ENCODE peak calls at places on chromosomes 13 and 19, in ten cellular contexts. One of them, this sample, is unnamed.

GRCh38 chr13:51148952-51149573 is 38.0 kb upstream of the C13orf42 start:
- DNase-seq in WERI-Rb-1: peak
- DNase-seq in H4: no peak
- DNase-seq in epithelial cell of esophagus: peak
- DNase-seq in stimulated activated CD4-positive, alpha-beta T cell treated with anti-CD3 and anti-CD28 coated beads, Interleukin-1b, Interleukin-23, amount 100 ng/mL, for 48 hours: no peak
- DNase-seq in transverse colon: peak
- DNase-seq in COR-L47: peak
- DNase-seq in NCI-H1417: peak
- DNase-seq in A549: no peak
- DNase-seq in fibroblast of the aortic adventitia: peak
- DNase-seq in this sample: peak

GRCh38 chr13:94063096-94063495 is 416.4 kb downstream of the DCT start:
- DNase-seq in fibroblast of the aortic adventitia: peak
- DNase-seq in WERI-Rb-1: no peak
- DNase-seq in COR-L47: no peak
- DNase-seq in H4: no peak
- DNase-seq in transverse colon: no peak
- DNase-seq in NCI-H1417: no peak
- DNase-seq in epithelial cell of esophagus: no peak
- DNase-seq in A549: no peak
- DNase-seq in stimulated activated CD4-positive, alpha-beta T cell treated with anti-CD3 and anti-CD28 coated beads, Interleukin-1b, Interleukin-23, amount 100 ng/mL, for 48 hours: no peak
- DNase-seq in this sample: no peak

GRCh38 chr19:29266603-29267002 is 53.7 kb upstream of the UQCRFS1 start:
- DNase-seq in COR-L47: no peak
- DNase-seq in stimulated activated CD4-positive, alpha-beta T cell treated with anti-CD3 and anti-CD28 coated beads, Interleukin-1b, Interleukin-23, amount 100 ng/mL, for 48 hours: no peak
- DNase-seq in H4: no peak
- DNase-seq in A549: no peak
- DNase-seq in NCI-H1417: no peak
- DNase-seq in fibroblast of the aortic adventitia: no peak
- DNase-seq in transverse colon: no peak
- DNase-seq in WERI-Rb-1: no peak
- DNase-seq in epithelial cell of esophagus: no peak
- DNase-seq in this sample: no peak

GRCh38 chr19:45528744-45529453 is 21.6 kb downstream of the VASP start:
- DNase-seq in COR-L47: peak
- DNase-seq in WERI-Rb-1: no peak
- DNase-seq in epithelial cell of esophagus: peak
- DNase-seq in fibroblast of the aortic adventitia: no peak
- DNase-seq in transverse colon: peak
- DNase-seq in stimulated activated CD4-positive, alpha-beta T cell treated with anti-CD3 and anti-CD28 coated beads, Interleukin-1b, Interleukin-23, amount 100 ng/mL, for 48 hours: no peak
- DNase-seq in NCI-H1417: peak
- DNase-seq in H4: no peak
- DNase-seq in A549: no peak
- DNase-seq in this sample: peak

GRCh38 chr19:51784922-51785690 is 9.9 kb upstream of the FPR3 start:
- DNase-seq in stimulated activated CD4-positive, alpha-beta T cell treated with anti-CD3 and anti-CD28 coated beads, Interleukin-1b, Interleukin-23, amount 100 ng/mL, for 48 hours: peak
- DNase-seq in NCI-H1417: no peak
- DNase-seq in H4: peak
- DNase-seq in epithelial cell of esophagus: peak
- DNase-seq in transverse colon: peak
- DNase-seq in fibroblast of the aortic adventitia: peak
- DNase-seq in WERI-Rb-1: no peak
- DNase-seq in COR-L47: no peak
- DNase-seq in A549: no peak
- DNase-seq in this sample: peak

GRCh38 chr13:97600438-97601080 is 166.6 kb downstream of the RAP2A start:
- DNase-seq in transverse colon: no peak
- DNase-seq in WERI-Rb-1: no peak
- DNase-seq in A549: no peak
- DNase-seq in NCI-H1417: peak
- DNase-seq in stimulated activated CD4-positive, alpha-beta T cell treated with anti-CD3 and anti-CD28 coated beads, Interleukin-1b, Interleukin-23, amount 100 ng/mL, for 48 hours: no peak
- DNase-seq in H4: peak
- DNase-seq in epithelial cell of esophagus: peak
- DNase-seq in fibroblast of the aortic adventitia: peak
- DNase-seq in COR-L47: no peak
- DNase-seq in this sample: no peak

GRCh38 chr13:49914947-49915346 is 21.2 kb downstream of the SPRYD7 start:
- DNase-seq in fibroblast of the aortic adventitia: no peak
- DNase-seq in epithelial cell of esophagus: no peak
- DNase-seq in stimulated activated CD4-positive, alpha-beta T cell treated with anti-CD3 and anti-CD28 coated beads, Interleukin-1b, Interleukin-23, amount 100 ng/mL, for 48 hours: no peak
- DNase-seq in A549: no peak
- DNase-seq in H4: no peak
- DNase-seq in transverse colon: no peak
- DNase-seq in COR-L47: no peak
- DNase-seq in WERI-Rb-1: no peak
- DNase-seq in NCI-H1417: no peak
- DNase-seq in this sample: no peak

GRCh38 chr19:54164369-54165068 is 5.0 kb upstream of the LENG1 start:
- DNase-seq in A549: peak
- DNase-seq in NCI-H1417: no peak
- DNase-seq in H4: no peak
- DNase-seq in fibroblast of the aortic adventitia: peak
- DNase-seq in stimulated activated CD4-positive, alpha-beta T cell treated with anti-CD3 and anti-CD28 coated beads, Interleukin-1b, Interleukin-23, amount 100 ng/mL, for 48 hours: peak
- DNase-seq in transverse colon: peak
- DNase-seq in WERI-Rb-1: no peak
- DNase-seq in epithelial cell of esophagus: peak
- DNase-seq in COR-L47: no peak
- DNase-seq in this sample: peak

GRCh38 chr13:26051231-26052135 is at the start of gene SHISA2:
- DNase-seq in WERI-Rb-1: peak
- DNase-seq in epithelial cell of esophagus: peak
- DNase-seq in fibroblast of the aortic adventitia: peak
- DNase-seq in transverse colon: no peak
- DNase-seq in H4: no peak
- DNase-seq in NCI-H1417: peak
- DNase-seq in A549: no peak
- DNase-seq in stimulated activated CD4-positive, alpha-beta T cell treated with anti-CD3 and anti-CD28 coated beads, Interleukin-1b, Interleukin-23, amount 100 ng/mL, for 48 hours: peak
- DNase-seq in COR-L47: peak
- DNase-seq in this sample: no peak

GRCh38 chr19:50512112-50512998 is 1.4 kb downstream of the ASPDH start:
- DNase-seq in NCI-H1417: no peak
- DNase-seq in WERI-Rb-1: no peak
- DNase-seq in stimulated activated CD4-positive, alpha-beta T cell treated with anti-CD3 and anti-CD28 coated beads, Interleukin-1b, Interleukin-23, amount 100 ng/mL, for 48 hours: no peak
- DNase-seq in fibroblast of the aortic adventitia: no peak
- DNase-seq in COR-L47: no peak
- DNase-seq in transverse colon: no peak
- DNase-seq in epithelial cell of esophagus: no peak
- DNase-seq in H4: no peak
- DNase-seq in A549: no peak
- DNase-seq in this sample: no peak

GRCh38 chr19:18317998-18318800 is 4.7 kb downstream of the LSM4 start:
- DNase-seq in WERI-Rb-1: no peak
- DNase-seq in transverse colon: peak
- DNase-seq in fibroblast of the aortic adventitia: no peak
- DNase-seq in stimulated activated CD4-positive, alpha-beta T cell treated with anti-CD3 and anti-CD28 coated beads, Interleukin-1b, Interleukin-23, amount 100 ng/mL, for 48 hours: peak
- DNase-seq in A549: no peak
- DNase-seq in H4: no peak
- DNase-seq in epithelial cell of esophagus: no peak
- DNase-seq in NCI-H1417: no peak
- DNase-seq in COR-L47: no peak
- DNase-seq in this sample: no peak

GRCh38 chr19:54608205-54608604 is 14.8 kb downstream of the LILRA1 start:
- DNase-seq in WERI-Rb-1: no peak
- DNase-seq in A549: no peak
- DNase-seq in epithelial cell of esophagus: no peak
- DNase-seq in stimulated activated CD4-positive, alpha-beta T cell treated with anti-CD3 and anti-CD28 coated beads, Interleukin-1b, Interleukin-23, amount 100 ng/mL, for 48 hours: no peak
- DNase-seq in fibroblast of the aortic adventitia: no peak
- DNase-seq in transverse colon: no peak
- DNase-seq in NCI-H1417: no peak
- DNase-seq in COR-L47: no peak
- DNase-seq in H4: no peak
- DNase-seq in this sample: no peak

GRCh38 chr13:73136776-73137175 is 78.0 kb downstream of the KLF5 start:
- DNase-seq in NCI-H1417: no peak
- DNase-seq in transverse colon: no peak
- DNase-seq in A549: no peak
- DNase-seq in COR-L47: no peak
- DNase-seq in epithelial cell of esophagus: no peak
- DNase-seq in H4: no peak
- DNase-seq in WERI-Rb-1: no peak
- DNase-seq in fibroblast of the aortic adventitia: no peak
- DNase-seq in stimulated activated CD4-positive, alpha-beta T cell treated with anti-CD3 and anti-CD28 coated beads, Interleukin-1b, Interleukin-23, amount 100 ng/mL, for 48 hours: no peak
- DNase-seq in this sample: no peak

GRCh38 chr13:20460744-20461143 is 64.9 kb downstream of the CRYL1 start:
- DNase-seq in H4: no peak
- DNase-seq in stimulated activated CD4-positive, alpha-beta T cell treated with anti-CD3 and anti-CD28 coated beads, Interleukin-1b, Interleukin-23, amount 100 ng/mL, for 48 hours: no peak
- DNase-seq in A549: no peak
- DNase-seq in epithelial cell of esophagus: no peak
- DNase-seq in WERI-Rb-1: no peak
- DNase-seq in NCI-H1417: no peak
- DNase-seq in transverse colon: no peak
- DNase-seq in fibroblast of the aortic adventitia: no peak
- DNase-seq in COR-L47: no peak
- DNase-seq in this sample: no peak

GRCh38 chr19:19388568-19389555 is 16.6 kb upstream of the GATAD2A start:
- DNase-seq in COR-L47: no peak
- DNase-seq in stimulated activated CD4-positive, alpha-beta T cell treated with anti-CD3 and anti-CD28 coated beads, Interleukin-1b, Interleukin-23, amount 100 ng/mL, for 48 hours: no peak
- DNase-seq in WERI-Rb-1: no peak
- DNase-seq in A549: no peak
- DNase-seq in transverse colon: no peak
- DNase-seq in epithelial cell of esophagus: peak
- DNase-seq in fibroblast of the aortic adventitia: no peak
- DNase-seq in NCI-H1417: no peak
- DNase-seq in H4: no peak
- DNase-seq in this sample: no peak

GRCh38 chr19:48881741-48882657 is 9.8 kb downstream of the PPP1R15A start:
- DNase-seq in epithelial cell of esophagus: peak
- DNase-seq in WERI-Rb-1: no peak
- DNase-seq in transverse colon: no peak
- DNase-seq in H4: no peak
- DNase-seq in A549: no peak
- DNase-seq in NCI-H1417: peak
- DNase-seq in stimulated activated CD4-positive, alpha-beta T cell treated with anti-CD3 and anti-CD28 coated beads, Interleukin-1b, Interleukin-23, amount 100 ng/mL, for 48 hours: no peak
- DNase-seq in COR-L47: no peak
- DNase-seq in fibroblast of the aortic adventitia: no peak
- DNase-seq in this sample: no peak

GRCh38 chr13:50167967-50168366 is 152.7 kb downstream of the KCNRG start:
- DNase-seq in stimulated activated CD4-positive, alpha-beta T cell treated with anti-CD3 and anti-CD28 coated beads, Interleukin-1b, Interleukin-23, amount 100 ng/mL, for 48 hours: no peak
- DNase-seq in WERI-Rb-1: no peak
- DNase-seq in A549: no peak
- DNase-seq in fibroblast of the aortic adventitia: no peak
- DNase-seq in COR-L47: no peak
- DNase-seq in H4: no peak
- DNase-seq in epithelial cell of esophagus: no peak
- DNase-seq in transverse colon: no peak
- DNase-seq in NCI-H1417: no peak
- DNase-seq in this sample: no peak

GRCh38 chr13:99027661-99028425 is 50.0 kb upstream of the DOCK9 start:
- DNase-seq in epithelial cell of esophagus: no peak
- DNase-seq in stimulated activated CD4-positive, alpha-beta T cell treated with anti-CD3 and anti-CD28 coated beads, Interleukin-1b, Interleukin-23, amount 100 ng/mL, for 48 hours: no peak
- DNase-seq in A549: no peak
- DNase-seq in COR-L47: no peak
- DNase-seq in transverse colon: no peak
- DNase-seq in WERI-Rb-1: no peak
- DNase-seq in NCI-H1417: no peak
- DNase-seq in H4: no peak
- DNase-seq in fibroblast of the aortic adventitia: no peak
- DNase-seq in this sample: no peak

GRCh38 chr19:6092329-6093286 is 17.7 kb downstream of the RFX2 start:
- DNase-seq in epithelial cell of esophagus: peak
- DNase-seq in fibroblast of the aortic adventitia: peak
- DNase-seq in A549: peak
- DNase-seq in COR-L47: peak
- DNase-seq in transverse colon: peak
- DNase-seq in H4: peak
- DNase-seq in WERI-Rb-1: peak
- DNase-seq in stimulated activated CD4-positive, alpha-beta T cell treated with anti-CD3 and anti-CD28 coated beads, Interleukin-1b, Interleukin-23, amount 100 ng/mL, for 48 hours: no peak
- DNase-seq in NCI-H1417: peak
- DNase-seq in this sample: peak

This sample was measured in mucosa of gallbladder.